ENCODE peak calls at places on chromosomes 11 and 22, in eight cellular contexts. E is HFFc6, R is GM20000, V is nephron progenitor cell, L is adrenal gland, Q is AG09309, C is progenitor cell of endocrine pancreas, D is colonic mucosa. Y is an unnamed sample.

GRCh38 chr11:128488471-128488870 is 98.9 kb downstream of the ETS1 start:
- DNase-seq in E (peak), R (no peak), V (no peak), L (no peak), Q (peak), C (no peak), D (no peak), Y (no peak)

GRCh38 chr22:37804886-37805857 is 2.6 kb upstream of the GCAT start:
- DNase-seq in E (peak), R (peak), V (peak), L (peak), Q (no peak), C (peak), D (peak), Y (peak)

GRCh38 chr22:23401910-23402274 is 178.2 kb downstream of the IGLL1 start:
- DNase-seq in E (no peak), R (no peak), V (peak), L (no peak), Q (no peak), C (no peak), D (peak), Y (no peak)

GRCh38 chr22:37158963-37159290 is 9.2 kb upstream of the IL2RB start:
- DNase-seq in E (no peak), R (no peak), V (no peak), L (no peak), Q (no peak), C (no peak), D (no peak), Y (no peak)

GRCh38 chr11:121366038-121366437 is 73.5 kb downstream of the SC5D start:
- DNase-seq in E (no peak), R (no peak), V (no peak), L (no peak), Q (no peak), C (no peak), D (no peak), Y (no peak)

GRCh38 chr11:2296913-2297622 is 4.7 kb downstream of the C11orf21 start:
- DNase-seq in E (no peak), R (no peak), V (peak), L (no peak), Q (no peak), C (no peak), D (no peak), Y (peak)

GRCh38 chr11:101583180-101584128 is at the start of gene TRPC6:
- DNase-seq in E (no peak), R (no peak), V (peak), L (no peak), Q (no peak), C (peak), D (no peak), Y (peak)

GRCh38 chr11:12103411-12104225 is 6.8 kb upstream of the MICAL2 start:
- DNase-seq in E (no peak), R (no peak), V (no peak), L (no peak), Q (no peak), C (no peak), D (no peak), Y (no peak)

GRCh38 chr11:18633256-18634139 is 644 bp downstream of the SPTY2D1 start:
- DNase-seq in E (peak), R (peak), V (peak), L (no peak), Q (no peak), C (no peak), D (peak), Y (no peak)

GRCh38 chr11:48031602-48032001 is 51.2 kb downstream of the PTPRJ start:
- DNase-seq in E (no peak), R (no peak), V (no peak), L (no peak), Q (no peak), C (no peak), D (no peak), Y (no peak)

GRCh38 chr11:105111145-105111944 is 28.2 kb downstream of the CARD18 start:
- DNase-seq in E (no peak), R (no peak), V (no peak), L (no peak), Q (no peak), C (no peak), D (no peak), Y (no peak)

GRCh38 chr11:19359425-19360000 is 118.8 kb upstream of the E2F8 start:
- DNase-seq in E (peak), R (no peak), V (no peak), L (no peak), Q (no peak), C (no peak), D (no peak), Y (no peak)

GRCh38 chr11:127620660-127621059 is 620.1 kb upstream of the KIRREL3 start:
- DNase-seq in E (no peak), R (no peak), V (no peak), L (no peak), Q (no peak), C (no peak), D (no peak), Y (no peak)

GRCh38 chr11:68423481-68423880 is 37.1 kb upstream of the PPP6R3 start:
- DNase-seq in E (no peak), R (no peak), V (no peak), L (no peak), Q (no peak), C (no peak), D (no peak), Y (no peak)

GRCh38 chr11:61120099-61120864 is 18.0 kb downstream of the CD5 start:
- DNase-seq in E (no peak), R (no peak), V (no peak), L (no peak), Q (no peak), C (no peak), D (no peak), Y (no peak)

GRCh38 chr11:75352417-75353206 is 1.2 kb upstream of the ARRB1 start:
- DNase-seq in E (no peak), R (peak), V (no peak), L (no peak), Q (no peak), C (no peak), D (no peak), Y (peak)
- TF ChIP-seq CTCF in E (no peak), R (no peak), V (no peak), L (no peak), Q (no peak), C (no peak), D (no peak), Y (no peak)

DNA sequence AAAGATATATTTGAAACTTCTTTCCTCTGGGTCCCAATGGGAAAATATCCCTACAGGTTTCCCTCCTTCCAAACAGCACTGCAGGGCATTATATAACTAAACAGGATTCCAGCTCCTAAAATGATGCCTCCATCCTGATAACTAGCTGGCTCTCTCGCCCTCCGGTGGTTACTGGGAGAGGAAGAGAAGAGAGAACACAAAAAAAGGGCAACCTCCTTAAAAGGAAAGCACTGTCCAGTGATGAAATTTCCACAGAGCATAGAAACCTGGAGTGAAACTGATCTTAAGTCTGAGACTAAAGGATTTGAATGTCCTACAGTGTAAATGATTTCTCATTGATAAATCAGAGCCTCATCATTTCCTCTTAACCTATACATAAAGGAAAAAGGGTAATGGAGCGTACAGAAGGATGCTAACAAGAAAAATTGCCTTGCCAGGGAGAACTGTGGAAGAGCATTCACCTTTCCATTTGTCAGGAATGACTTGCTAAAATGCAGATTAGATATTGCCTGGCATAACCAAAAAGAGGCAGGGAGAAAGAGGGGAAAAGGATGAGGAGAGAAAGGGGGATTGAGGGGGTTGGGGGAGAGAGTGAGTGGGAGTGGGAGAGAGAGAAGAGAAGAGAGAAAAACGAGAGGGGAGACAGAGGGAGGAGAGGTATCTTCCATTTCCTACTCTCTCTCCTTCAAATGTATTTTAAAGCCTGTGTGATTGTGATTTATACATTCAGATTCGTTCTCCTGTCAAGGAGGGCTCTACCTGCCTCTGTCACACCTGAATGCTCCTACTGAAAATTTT is 121.4 kb downstream of the APOL5 start:
- DNase-seq in E (peak), R (no peak), V (peak), L (peak), Q (peak), C (no peak), D (peak), Y (no peak)
- TF ChIP-seq CTCF in E (peak), R (no peak), V (no peak), L (peak), Q (peak), C (peak), D (no peak), Y (no peak)

GRCh38 chr11:129694966-129695365 is 120.7 kb upstream of the TMEM45B start:
- DNase-seq in E (no peak), R (no peak), V (no peak), L (no peak), Q (no peak), C (no peak), D (no peak), Y (no peak)

GRCh38 chr11:129694538-129694937 is 121.1 kb upstream of the TMEM45B start:
- DNase-seq in E (no peak), R (no peak), V (no peak), L (no peak), Q (no peak), C (no peak), D (peak), Y (no peak)

GRCh38 chr11:129695543-129696308 is 119.9 kb upstream of the TMEM45B start:
- DNase-seq in E (no peak), R (peak), V (peak), L (peak), Q (no peak), C (peak), D (peak), Y (peak)

GRCh38 chr11:129698212-129698611 is 117.4 kb upstream of the TMEM45B start:
- DNase-seq in E (no peak), R (no peak), V (no peak), L (no peak), Q (no peak), C (no peak), D (no peak), Y (no peak)

DNA sequence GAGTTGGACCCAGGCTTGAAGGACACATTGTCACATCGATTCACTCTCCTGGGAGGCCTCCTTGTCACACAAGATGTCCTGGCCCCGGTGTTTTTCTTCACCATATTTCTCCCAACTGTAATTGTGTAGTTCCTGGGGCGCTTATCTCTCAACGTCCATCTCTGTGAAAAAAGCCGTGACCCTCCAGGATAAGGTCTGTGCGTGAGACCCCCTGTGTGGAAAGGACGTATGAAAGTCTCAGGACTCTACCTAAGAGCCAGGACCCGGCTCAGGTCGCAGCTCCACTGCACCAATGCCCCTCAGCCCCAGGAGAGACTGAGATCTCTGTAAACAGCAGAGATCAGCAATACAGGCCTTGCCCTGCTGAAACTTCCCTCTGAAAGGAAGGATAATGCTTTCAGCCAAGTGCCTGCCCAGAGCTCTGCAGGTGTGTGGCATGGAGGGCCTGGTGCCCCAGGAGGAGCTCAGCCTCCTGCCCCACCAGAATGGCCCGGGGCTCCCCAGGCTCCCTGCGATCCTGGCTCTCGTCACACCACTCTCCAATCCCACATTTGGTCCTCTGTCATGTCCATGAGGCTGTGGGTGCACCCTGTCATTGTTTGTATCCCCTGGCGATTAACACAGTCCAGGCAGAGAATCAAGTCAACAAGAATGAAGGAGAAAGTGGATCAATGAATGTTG is 119.2 kb upstream of the TMEM45B start:
- DNase-seq in E (no peak), R (no peak), V (no peak), L (no peak), Q (no peak), C (no peak), D (no peak), Y (no peak)
- TF ChIP-seq CTCF in E (no peak), R (no peak), V (no peak), L (no peak), Q (no peak), C (no peak), D (no peak), Y (no peak)

DNA sequence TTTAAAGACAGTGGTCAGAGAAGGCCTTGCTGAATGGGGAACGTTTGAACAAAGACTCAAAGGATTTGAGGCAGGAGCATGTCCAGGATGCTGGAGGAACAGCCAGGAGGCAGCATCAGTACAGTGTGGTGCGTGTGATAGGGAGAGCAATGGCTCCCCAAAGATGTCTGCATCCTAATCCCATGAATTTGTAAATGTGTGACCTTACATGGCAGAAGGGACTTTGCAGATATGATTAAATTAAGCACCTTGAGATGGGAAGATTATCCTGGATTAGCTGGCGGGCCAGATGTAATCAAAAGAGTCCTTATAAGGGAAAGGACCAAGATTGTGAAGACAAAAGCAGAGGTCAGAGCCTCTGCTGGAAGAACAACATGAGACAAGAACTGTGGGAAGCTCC is 24.6 kb upstream of the FAT3 start:
- DNase-seq in E (no peak), R (no peak), V (no peak), L (no peak), Q (no peak), C (no peak), D (no peak), Y (no peak)
- TF ChIP-seq CTCF in E (no peak), R (no peak), V (no peak), L (no peak), Q (no peak), C (no peak), D (no peak), Y (no peak)

GRCh38 chr22:42072606-42073330 is 1.3 kb upstream of the PHETA2 start:
- DNase-seq in E (no peak), R (no peak), V (no peak), L (no peak), Q (no peak), C (no peak), D (no peak), Y (no peak)

GRCh38 chr22:42075277-42075676 is 1.2 kb downstream of the PHETA2 start:
- DNase-seq in E (no peak), R (no peak), V (no peak), L (no peak), Q (no peak), C (no peak), D (no peak), Y (no peak)

GRCh38 chr22:42073568-42074152 is 388 bp upstream of the PHETA2 start:
- DNase-seq in E (no peak), R (no peak), V (no peak), L (no peak), Q (no peak), C (no peak), D (no peak), Y (no peak)

GRCh38 chr22:42074846-42075245 is 798 bp downstream of the PHETA2 start:
- DNase-seq in E (no peak), R (no peak), V (no peak), L (no peak), Q (no peak), C (no peak), D (no peak), Y (no peak)

DNA sequence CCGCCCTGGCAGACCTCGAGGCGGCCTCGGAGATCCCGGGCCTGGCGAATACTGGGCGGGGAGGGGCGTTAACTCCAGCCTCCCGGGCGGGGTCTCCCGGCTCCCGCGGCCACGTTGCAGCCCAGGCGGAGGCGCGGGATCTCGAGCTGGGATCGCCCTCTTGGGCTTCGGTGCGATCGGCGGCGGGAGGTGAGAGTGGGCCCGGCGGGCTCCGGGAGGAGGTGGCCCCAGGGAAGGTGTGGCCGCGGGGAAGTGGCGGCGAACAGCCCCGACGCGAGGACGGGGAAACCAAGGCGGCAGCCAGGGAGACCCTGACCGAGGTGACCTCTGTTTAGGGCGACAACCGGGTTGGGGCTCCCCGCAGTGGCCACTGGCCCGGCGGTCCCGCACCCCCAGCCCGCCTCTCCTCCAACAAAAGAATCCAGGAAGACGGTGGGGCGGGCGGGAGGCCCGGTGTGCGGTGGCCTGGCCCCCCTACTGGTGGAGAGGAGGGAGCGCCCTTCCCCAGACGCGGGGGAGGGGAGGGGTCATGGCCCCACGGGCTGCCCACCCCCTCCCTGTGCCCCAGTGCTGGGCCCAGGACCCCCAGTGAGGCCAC is at the start of gene PHETA2:
- DNase-seq in E (no peak), R (peak), V (no peak), L (no peak), Q (no peak), C (no peak), D (peak), Y (peak)
- TF ChIP-seq CTCF in E (peak), R (peak), V (no peak), L (peak), Q (peak), C (peak), D (peak), Y (peak)